ENCODE peak calls at places on chromosome 22, in five cellular contexts. S, L, U, R and Y are unnamed samples.

GRCh38 chr22:36417281-36417686 is 29.5 kb upstream of the MYH9 start:
- DNase-seq in S (no peak), L (peak; percentile 45), U (no peak), R (no peak), Y (peak; percentile 76)

GRCh38 chr22:29380032-29380781 is 8.2 kb downstream of the AP1B1 start:
- DNase-seq in S (no peak), L (no peak), U (no peak), R (no peak), Y (peak; percentile 58)

GRCh38 chr22:30325065-30325720 is 1.5 kb downstream of the TBC1D10A start:
- DNase-seq in S (no peak), L (no peak), U (no peak), R (peak; percentile 50), Y (peak; percentile 94)

GRCh38 chr22:31944700-31945477 is 554 bp downstream of the YWHAH start:
- DNase-seq in S (no peak), L (peak; percentile 58), U (peak; percentile 82), R (no peak), Y (peak; percentile 60)

GRCh38 chr22:32528316-32528715 is 53.7 kb downstream of the FBXO7 start:
- DNase-seq in S (no peak), L (no peak), U (no peak), R (no peak), Y (no peak)

GRCh38 chr22:31083923-31084810 is 3.0 kb downstream of the SMTN start:
- DNase-seq in S (no peak), L (peak; percentile 45), U (peak; percentile 60), R (no peak), Y (peak; percentile 46)

GRCh38 chr22:36860821-36861659 is at the start of gene NCF4:
- DNase-seq in S (no peak), L (peak; percentile 95), U (no peak), R (no peak), Y (no peak)

GRCh38 chr22:22968366-22968765 is 80.8 kb downstream of the IGLL5 start:
- DNase-seq in S (no peak), L (no peak), U (no peak), R (no peak), Y (no peak)

GRCh38 chr22:32473388-32473952 is 1.1 kb upstream of the FBXO7 start:
- DNase-seq in S (peak; percentile 68), L (peak; percentile 69), U (peak; percentile 61), R (peak; percentile 64), Y (peak; percentile 68)

GRCh38 chr22:22171357-22172218 is 73.0 kb upstream of the VPREB1 start:
- DNase-seq in S (peak; percentile 45), L (peak; percentile 36), U (peak; percentile 30), R (peak; percentile 55), Y (peak; percentile 21)

GRCh38 chr22:31814942-31815341 is 61.1 kb downstream of the DEPDC5 start:
- DNase-seq in S (no peak), L (no peak), U (no peak), R (no peak), Y (no peak)

GRCh38 chr22:46675479-46675878 is 55.3 kb downstream of the GRAMD4 start:
- DNase-seq in S (no peak), L (no peak), U (no peak), R (no peak), Y (no peak)

GRCh38 chr22:37905534-37906363 is at the start of gene MICALL1:
- DNase-seq in S (no peak), L (peak; percentile 83), U (peak; percentile 95), R (peak; percentile 93), Y (peak; percentile 91)

GRCh38 chr22:38352436-38352835 is 35.2 kb upstream of the CSNK1E start:
- DNase-seq in S (no peak), L (no peak), U (no peak), R (no peak), Y (no peak)

GRCh38 chr22:28012811-28013460 is 93.9 kb upstream of the PITPNB start:
- DNase-seq in S (no peak), L (no peak), U (no peak), R (no peak), Y (no peak)

GRCh38 chr22:29205598-29206371 is at the start of gene EMID1:
- DNase-seq in S (no peak), L (no peak), U (peak; percentile 90), R (peak; percentile 79), Y (peak; percentile 57)

GRCh38 chr22:36419177-36419911 is 31.6 kb upstream of the MYH9 start:
- DNase-seq in S (no peak), L (no peak), U (no peak), R (no peak), Y (peak; percentile 52)

GRCh38 chr22:35203583-35203982 is 53.7 kb upstream of the HMGXB4 start:
- DNase-seq in S (no peak), L (no peak), U (no peak), R (no peak), Y (no peak)

GRCh38 chr22:33579448-33580093 is 340.7 kb downstream of the LARGE1 start:
- DNase-seq in S (peak; percentile 1), L (peak; percentile 80), U (peak; percentile 67), R (peak; percentile 77), Y (peak; percentile 58)

GRCh38 chr22:45933503-45934167 is 43.3 kb downstream of the WNT7B start:
- DNase-seq in S (no peak), L (no peak), U (no peak), R (no peak), Y (no peak)

GRCh38 chr22:44942979-44943700 is 66.7 kb downstream of the PHF21B start:
- DNase-seq in S (no peak), L (no peak), U (no peak), R (no peak), Y (no peak)

GRCh38 chr22:32389685-32390084 is 22.4 kb downstream of the RTCB start:
- DNase-seq in S (no peak), L (peak; percentile 13), U (peak; percentile 24), R (peak; percentile 54), Y (peak; percentile 45)

GRCh38 chr22:47275479-47276218 is 513.2 kb downstream of the TBC1D22A start:
- DNase-seq in S (no peak), L (no peak), U (no peak), R (no peak), Y (no peak)

GRCh38 chr22:45533731-45534130 is 31.0 kb downstream of the FBLN1 start:
- DNase-seq in S (no peak), L (no peak), U (no peak), R (no peak), Y (no peak)

GRCh38 chr22:24270556-24271405 is at the start of gene SPECC1L:
- DNase-seq in S (peak; percentile 84), L (peak; percentile 93), U (peak; percentile 99), R (peak; percentile 97), Y (peak; percentile 97)

GRCh38 chr22:36641902-36642640 is 61.5 kb downstream of the CACNG2 start:
- DNase-seq in S (no peak), L (no peak), U (no peak), R (no peak), Y (peak; percentile 97)

GRCh38 chr22:45298934-45299505 is 10.7 kb upstream of the FAM118A start:
- DNase-seq in S (no peak), L (no peak), U (no peak), R (no peak), Y (no peak)

GRCh38 chr22:22692707-22693530 is 48.5 kb downstream of the GGTLC2 start:
- DNase-seq in S (no peak), L (peak; percentile 83), U (peak; percentile 54), R (peak; percentile 55), Y (peak; percentile 81)

GRCh38 chr22:46054091-46054877 is 77.3 kb upstream of the WNT7B start:
- DNase-seq in S (no peak), L (peak; percentile 80), U (peak; percentile 88), R (no peak), Y (peak; percentile 89)

GRCh38 chr22:17772249-17772962 is 1.9 kb downstream of the BID start:
- DNase-seq in S (no peak), L (no peak), U (peak; percentile 87), R (no peak), Y (peak; percentile 23)

GRCh38 chr22:17769013-17769715 is 5.1 kb downstream of the BID start:
- DNase-seq in S (no peak), L (no peak), U (no peak), R (no peak), Y (no peak)

GRCh38 chr22:17769716-17770082 is 4.6 kb downstream of the BID start:
- DNase-seq in S (no peak), L (no peak), U (no peak), R (no peak), Y (no peak)

GRCh38 chr22:17772963-17773605 is 1.2 kb downstream of the BID start:
- DNase-seq in S (no peak), L (no peak), U (no peak), R (no peak), Y (peak; percentile 52)

GRCh38 chr22:17770180-17771077 is 3.8 kb downstream of the BID start:
- DNase-seq in S (no peak), L (no peak), U (no peak), R (no peak), Y (no peak)
- TF ChIP-seq EZH2phosphoT487 in S (no peak), L (no peak), U (no peak), R (no peak), Y (no peak)

GRCh38 chr22:41380993-41381328 is 781 bp upstream of the TEF start:
- DNase-seq in S (peak; percentile 67), L (no peak), U (no peak), R (no peak), Y (peak; percentile 97)

GRCh38 chr22:41382610-41383009 is 868 bp downstream of the TEF start:
- DNase-seq in S (no peak), L (no peak), U (no peak), R (no peak), Y (peak; percentile 53)

GRCh38 chr22:41381329-41382097 is at the start of gene TEF:
- DNase-seq in S (peak; percentile 95), L (peak; percentile 99), U (peak; percentile 92), R (peak; percentile 99), Y (peak; percentile 100)

GRCh38 chr22:41383085-41383484 is 1.3 kb downstream of the TEF start:
- DNase-seq in S (no peak), L (no peak), U (no peak), R (no peak), Y (no peak)

GRCh38 chr22:41382098-41382578 is 396 bp downstream of the TEF start:
- DNase-seq in S (no peak), L (peak; percentile 75), U (peak; percentile 87), R (peak; percentile 90), Y (peak; percentile 72)
- TF ChIP-seq EZH2phosphoT487 in S (no peak), L (no peak), U (no peak), R (no peak), Y (no peak)

DNA sequence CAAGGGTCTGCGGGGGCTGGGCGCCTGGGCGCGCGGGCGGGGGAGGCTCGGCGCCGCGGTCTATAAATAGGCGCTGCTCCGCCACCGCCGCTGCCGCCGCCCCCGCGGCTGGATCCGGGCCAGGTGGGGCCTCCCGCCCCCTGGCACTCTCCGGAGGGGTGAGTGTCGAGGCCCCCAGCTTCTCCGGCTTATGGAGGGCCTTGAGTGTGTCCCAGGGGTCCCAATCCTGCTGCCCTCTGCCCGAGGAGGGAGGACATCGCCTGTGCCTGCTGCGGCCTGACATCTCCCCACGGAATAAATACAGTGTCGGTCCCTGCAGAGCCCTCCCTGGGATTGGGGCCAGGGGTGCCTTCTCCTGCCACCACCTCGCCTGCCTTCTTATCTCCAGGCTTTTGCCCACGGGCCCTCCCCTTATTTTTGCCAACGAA is 4.3 kb upstream of the GP1BB start:
- DNase-seq in S (no peak), L (no peak), U (no peak), R (no peak), Y (no peak)
- TF ChIP-seq EZH2phosphoT487 in S (no peak), L (no peak), U (no peak), R (peak; percentile 63), Y (no peak)

GRCh38 chr22:48827904-48828555 is 999.6 kb downstream of the BRD1 start:
- DNase-seq in S (no peak), L (no peak), U (no peak), R (no peak), Y (no peak)
- TF ChIP-seq EZH2phosphoT487 in S (no peak), L (no peak), U (no peak), R (no peak), Y (no peak)

GRCh38 chr22:17655289-17655688 is 16.7 kb downstream of the BCL2L13 start:
- DNase-seq in S (no peak), L (no peak), U (no peak), R (no peak), Y (no peak)
- TF ChIP-seq EZH2phosphoT487 in S (no peak), L (no peak), U (no peak), R (no peak), Y (no peak)